ENCODE peak calls at places on chromosomes 7 and 10, in six cellular contexts. One of them, this sample, is unnamed.

GRCh38 chr10:107159871-107160270 is 4.6 kb downstream of the SORCS1 start:
- DNase-seq in NCI-H146: no peak
- DNase-seq in HT1080: no peak
- DNase-seq in cerebellum: no peak
- DNase-seq in NCI-H748 treated with DMSO at 0.1 percent for 48 hours: no peak
- DNase-seq in NCI-H774: no peak
- DNase-seq in this sample: no peak

GRCh38 chr10:88152720-88153119 is 289.3 kb downstream of the PTEN start:
- DNase-seq in NCI-H146: no peak
- DNase-seq in HT1080: peak
- DNase-seq in cerebellum: no peak
- DNase-seq in NCI-H748 treated with DMSO at 0.1 percent for 48 hours: no peak
- DNase-seq in NCI-H774: no peak
- DNase-seq in this sample: peak

GRCh38 chr7:76364198-76364584 is 5.4 kb upstream of the YWHAG start:
- DNase-seq in NCI-H146: no peak
- DNase-seq in HT1080: peak
- DNase-seq in cerebellum: no peak
- DNase-seq in NCI-H748 treated with DMSO at 0.1 percent for 48 hours: no peak
- DNase-seq in NCI-H774: no peak
- DNase-seq in this sample: peak

GRCh38 chr10:112961609-112962008 is 11.6 kb downstream of the TCF7L2 start:
- DNase-seq in NCI-H146: no peak
- DNase-seq in HT1080: no peak
- DNase-seq in cerebellum: no peak
- DNase-seq in NCI-H748 treated with DMSO at 0.1 percent for 48 hours: no peak
- DNase-seq in NCI-H774: no peak
- DNase-seq in this sample: no peak

GRCh38 chr7:16431646-16432424 is 10.5 kb upstream of the CRPPA start:
- DNase-seq in NCI-H146: peak
- DNase-seq in HT1080: peak
- DNase-seq in cerebellum: no peak
- DNase-seq in NCI-H748 treated with DMSO at 0.1 percent for 48 hours: no peak
- DNase-seq in NCI-H774: no peak
- DNase-seq in this sample: peak

GRCh38 chr7:139557857-139558581 is 34.5 kb downstream of the CLEC2L start:
- DNase-seq in NCI-H146: no peak
- DNase-seq in HT1080: no peak
- DNase-seq in cerebellum: no peak
- DNase-seq in NCI-H748 treated with DMSO at 0.1 percent for 48 hours: no peak
- DNase-seq in NCI-H774: no peak
- DNase-seq in this sample: no peak

GRCh38 chr7:94170836-94171235 is 166.7 kb upstream of the BET1 start:
- DNase-seq in NCI-H146: no peak
- DNase-seq in HT1080: no peak
- DNase-seq in cerebellum: no peak
- DNase-seq in NCI-H748 treated with DMSO at 0.1 percent for 48 hours: no peak
- DNase-seq in NCI-H774: no peak
- DNase-seq in this sample: peak

GRCh38 chr7:65980478-65981250 is 1.3 kb downstream of the GUSB start:
- DNase-seq in NCI-H146: no peak
- DNase-seq in HT1080: peak
- DNase-seq in cerebellum: no peak
- DNase-seq in NCI-H748 treated with DMSO at 0.1 percent for 48 hours: no peak
- DNase-seq in NCI-H774: no peak
- DNase-seq in this sample: peak

GRCh38 chr7:82036146-82036886 is 266.5 kb upstream of the HGF start:
- DNase-seq in NCI-H146: no peak
- DNase-seq in HT1080: peak
- DNase-seq in cerebellum: no peak
- DNase-seq in NCI-H748 treated with DMSO at 0.1 percent for 48 hours: no peak
- DNase-seq in NCI-H774: no peak
- DNase-seq in this sample: no peak

GRCh38 chr7:26910221-26910620 is 45.8 kb upstream of the SKAP2 start:
- DNase-seq in NCI-H146: no peak
- DNase-seq in HT1080: peak
- DNase-seq in cerebellum: no peak
- DNase-seq in NCI-H748 treated with DMSO at 0.1 percent for 48 hours: no peak
- DNase-seq in NCI-H774: no peak
- DNase-seq in this sample: peak

GRCh38 chr10:18104223-18104872 is 35.9 kb upstream of the CACNB2 start:
- DNase-seq in NCI-H146: peak
- DNase-seq in HT1080: peak
- DNase-seq in cerebellum: peak
- DNase-seq in NCI-H748 treated with DMSO at 0.1 percent for 48 hours: peak
- DNase-seq in NCI-H774: no peak
- DNase-seq in this sample: peak

GRCh38 chr7:128872394-128872824 is 9.8 kb downstream of the ATP6V1F start:
- DNase-seq in NCI-H146: no peak
- DNase-seq in HT1080: peak
- DNase-seq in cerebellum: no peak
- DNase-seq in NCI-H748 treated with DMSO at 0.1 percent for 48 hours: no peak
- DNase-seq in NCI-H774: no peak
- DNase-seq in this sample: no peak

GRCh38 chr7:107404740-107405537 is 64.9 kb upstream of the GPR22 start:
- DNase-seq in NCI-H146: peak
- DNase-seq in HT1080: no peak
- DNase-seq in cerebellum: no peak
- DNase-seq in NCI-H748 treated with DMSO at 0.1 percent for 48 hours: no peak
- DNase-seq in NCI-H774: no peak
- DNase-seq in this sample: no peak

GRCh38 chr10:26384600-26384999 is 53.5 kb upstream of the APBB1IP start:
- DNase-seq in NCI-H146: no peak
- DNase-seq in HT1080: no peak
- DNase-seq in cerebellum: no peak
- DNase-seq in NCI-H748 treated with DMSO at 0.1 percent for 48 hours: no peak
- DNase-seq in NCI-H774: no peak
- DNase-seq in this sample: no peak

GRCh38 chr7:105932835-105933477 is 30.1 kb upstream of the CDHR3 start:
- DNase-seq in NCI-H146: no peak
- DNase-seq in HT1080: peak
- DNase-seq in cerebellum: peak
- DNase-seq in NCI-H748 treated with DMSO at 0.1 percent for 48 hours: no peak
- DNase-seq in NCI-H774: no peak
- DNase-seq in this sample: no peak

GRCh38 chr7:50346548-50347497 is 42.3 kb downstream of the IKZF1 start:
- DNase-seq in NCI-H146: peak
- DNase-seq in HT1080: peak
- DNase-seq in cerebellum: no peak
- DNase-seq in NCI-H748 treated with DMSO at 0.1 percent for 48 hours: no peak
- DNase-seq in NCI-H774: no peak
- DNase-seq in this sample: peak

GRCh38 chr10:20990604-20991003 is 93.5 kb upstream of the NEBL start:
- DNase-seq in NCI-H146: no peak
- DNase-seq in HT1080: peak
- DNase-seq in cerebellum: no peak
- DNase-seq in NCI-H748 treated with DMSO at 0.1 percent for 48 hours: no peak
- DNase-seq in NCI-H774: no peak
- DNase-seq in this sample: peak

GRCh38 chr7:74604326-74605020 is 53.0 kb upstream of the GTF2I start:
- DNase-seq in NCI-H146: no peak
- DNase-seq in HT1080: no peak
- DNase-seq in cerebellum: no peak
- DNase-seq in NCI-H748 treated with DMSO at 0.1 percent for 48 hours: no peak
- DNase-seq in NCI-H774: no peak
- DNase-seq in this sample: no peak

GRCh38 chr7:29494350-29494749 is 69.3 kb upstream of the PRR15 start:
- DNase-seq in NCI-H146: no peak
- DNase-seq in HT1080: no peak
- DNase-seq in cerebellum: no peak
- DNase-seq in NCI-H748 treated with DMSO at 0.1 percent for 48 hours: no peak
- DNase-seq in NCI-H774: no peak
- DNase-seq in this sample: peak

GRCh38 chr10:124213471-124213870 is 120.1 kb upstream of the CHST15 start:
- DNase-seq in NCI-H146: no peak
- DNase-seq in HT1080: no peak
- DNase-seq in cerebellum: no peak
- DNase-seq in NCI-H748 treated with DMSO at 0.1 percent for 48 hours: no peak
- DNase-seq in NCI-H774: no peak
- DNase-seq in this sample: no peak

GRCh38 chr10:84138478-84139125 is 707 bp upstream of the GHITM start:
- DNase-seq in NCI-H146: peak
- DNase-seq in HT1080: no peak
- DNase-seq in cerebellum: no peak
- DNase-seq in NCI-H748 treated with DMSO at 0.1 percent for 48 hours: no peak
- DNase-seq in NCI-H774: peak
- DNase-seq in this sample: no peak

GRCh38 chr10:119207713-119208552 is 562 bp downstream of the GRK5 start:
- DNase-seq in NCI-H146: peak
- DNase-seq in HT1080: peak
- DNase-seq in cerebellum: peak
- DNase-seq in NCI-H748 treated with DMSO at 0.1 percent for 48 hours: peak
- DNase-seq in NCI-H774: no peak
- DNase-seq in this sample: no peak

GRCh38 chr7:91287685-91288084 is 23.5 kb downstream of the FZD1 start:
- DNase-seq in NCI-H146: no peak
- DNase-seq in HT1080: no peak
- DNase-seq in cerebellum: no peak
- DNase-seq in NCI-H748 treated with DMSO at 0.1 percent for 48 hours: no peak
- DNase-seq in NCI-H774: no peak
- DNase-seq in this sample: peak

GRCh38 chr7:14582010-14582409 is 320.5 kb downstream of the DGKB start:
- DNase-seq in NCI-H146: peak
- DNase-seq in HT1080: no peak
- DNase-seq in cerebellum: no peak
- DNase-seq in NCI-H748 treated with DMSO at 0.1 percent for 48 hours: peak
- DNase-seq in NCI-H774: no peak
- DNase-seq in this sample: no peak

GRCh38 chr7:155333346-155334234 is 35.9 kb downstream of the INSIG1 start:
- DNase-seq in NCI-H146: peak
- DNase-seq in HT1080: no peak
- DNase-seq in cerebellum: no peak
- DNase-seq in NCI-H748 treated with DMSO at 0.1 percent for 48 hours: no peak
- DNase-seq in NCI-H774: no peak
- DNase-seq in this sample: no peak

GRCh38 chr7:30980194-30980593 is 16.4 kb downstream of the GHRHR start:
- DNase-seq in NCI-H146: no peak
- DNase-seq in HT1080: no peak
- DNase-seq in cerebellum: no peak
- DNase-seq in NCI-H748 treated with DMSO at 0.1 percent for 48 hours: no peak
- DNase-seq in NCI-H774: no peak
- DNase-seq in this sample: no peak

GRCh38 chr7:143980746-143981510 is 19.2 kb upstream of the OR6B1 start:
- DNase-seq in NCI-H146: no peak
- DNase-seq in HT1080: no peak
- DNase-seq in cerebellum: no peak
- DNase-seq in NCI-H748 treated with DMSO at 0.1 percent for 48 hours: no peak
- DNase-seq in NCI-H774: no peak
- DNase-seq in this sample: peak

GRCh38 chr10:97777148-97777547 is 5.3 kb upstream of the SFRP5 start:
- DNase-seq in NCI-H146: no peak
- DNase-seq in HT1080: no peak
- DNase-seq in cerebellum: no peak
- DNase-seq in NCI-H748 treated with DMSO at 0.1 percent for 48 hours: no peak
- DNase-seq in NCI-H774: no peak
- DNase-seq in this sample: no peak

GRCh38 chr7:107961399-107961798 is 41.6 kb downstream of the LAMB1 start:
- DNase-seq in NCI-H146: no peak
- DNase-seq in HT1080: no peak
- DNase-seq in cerebellum: no peak
- DNase-seq in NCI-H748 treated with DMSO at 0.1 percent for 48 hours: no peak
- DNase-seq in NCI-H774: no peak
- DNase-seq in this sample: no peak

GRCh38 chr10:106268000-106268399 is 896.5 kb downstream of the SORCS1 start:
- DNase-seq in NCI-H146: no peak
- DNase-seq in HT1080: no peak
- DNase-seq in cerebellum: no peak
- DNase-seq in NCI-H748 treated with DMSO at 0.1 percent for 48 hours: no peak
- DNase-seq in NCI-H774: no peak
- DNase-seq in this sample: no peak

GRCh38 chr7:152668975-152669374 is 7.0 kb downstream of the XRCC2 start:
- DNase-seq in NCI-H146: no peak
- DNase-seq in HT1080: no peak
- DNase-seq in cerebellum: no peak
- DNase-seq in NCI-H748 treated with DMSO at 0.1 percent for 48 hours: no peak
- DNase-seq in NCI-H774: no peak
- DNase-seq in this sample: no peak

GRCh38 chr10:94397549-94398370 is 4.6 kb upstream of the TBC1D12 start:
- DNase-seq in NCI-H146: no peak
- DNase-seq in HT1080: peak
- DNase-seq in cerebellum: no peak
- DNase-seq in NCI-H748 treated with DMSO at 0.1 percent for 48 hours: no peak
- DNase-seq in NCI-H774: no peak
- DNase-seq in this sample: peak

GRCh38 chr7:82335927-82336326 is 107.7 kb downstream of the CACNA2D1 start:
- DNase-seq in NCI-H146: peak
- DNase-seq in HT1080: peak
- DNase-seq in cerebellum: peak
- DNase-seq in NCI-H748 treated with DMSO at 0.1 percent for 48 hours: peak
- DNase-seq in NCI-H774: peak
- DNase-seq in this sample: peak

GRCh38 chr10:117899181-117899683 is 147.5 kb downstream of the RAB11FIP2 start:
- DNase-seq in NCI-H146: no peak
- DNase-seq in HT1080: peak
- DNase-seq in cerebellum: no peak
- DNase-seq in NCI-H748 treated with DMSO at 0.1 percent for 48 hours: peak
- DNase-seq in NCI-H774: no peak
- DNase-seq in this sample: peak

GRCh38 chr10:15763001-15763400 is 43.3 kb upstream of the ITGA8 start:
- DNase-seq in NCI-H146: no peak
- DNase-seq in HT1080: no peak
- DNase-seq in cerebellum: no peak
- DNase-seq in NCI-H748 treated with DMSO at 0.1 percent for 48 hours: no peak
- DNase-seq in NCI-H774: no peak
- DNase-seq in this sample: no peak

GRCh38 chr7:103031781-103032180 is 42.8 kb downstream of the FBXL13 start:
- DNase-seq in NCI-H146: no peak
- DNase-seq in HT1080: peak
- DNase-seq in cerebellum: no peak
- DNase-seq in NCI-H748 treated with DMSO at 0.1 percent for 48 hours: no peak
- DNase-seq in NCI-H774: no peak
- DNase-seq in this sample: peak

GRCh38 chr10:77419056-77419455 is 218.6 kb downstream of the KCNMA1 start:
- DNase-seq in NCI-H146: no peak
- DNase-seq in HT1080: no peak
- DNase-seq in cerebellum: no peak
- DNase-seq in NCI-H748 treated with DMSO at 0.1 percent for 48 hours: no peak
- DNase-seq in NCI-H774: no peak
- DNase-seq in this sample: no peak

GRCh38 chr10:36224431-36224985 is 582.4 kb upstream of the FZD8 start:
- DNase-seq in NCI-H146: no peak
- DNase-seq in HT1080: no peak
- DNase-seq in cerebellum: no peak
- DNase-seq in NCI-H748 treated with DMSO at 0.1 percent for 48 hours: no peak
- DNase-seq in NCI-H774: no peak
- DNase-seq in this sample: no peak